ENCODE peak calls at places on chromosome 22, in seven cellular contexts. V, N, H, G, X, Y and Q are unnamed samples.

GRCh38 chr22:43592470-43592869 is 180.7 kb downstream of the MPPED1 start:
- DNase-seq in V (no peak), N (no peak), H (no peak), G (no peak), X (peak; percentile 39), Y (no peak), Q (no peak)

GRCh38 chr22:43876866-43877509 is 14.7 kb upstream of the SULT4A1 start:
- DNase-seq in V (no peak), N (no peak), H (no peak), G (no peak), X (no peak), Y (no peak), Q (no peak)

GRCh38 chr22:36439481-36440271 is 41.8 kb downstream of the TXN2 start:
- DNase-seq in V (peak; percentile 70), N (peak; percentile 65), H (peak; percentile 72), G (peak; percentile 96), X (no peak), Y (no peak), Q (no peak)

GRCh38 chr22:40178417-40179409 is 988 bp downstream of the TNRC6B start:
- DNase-seq in V (no peak), N (peak; percentile 20), H (peak; percentile 60), G (peak; percentile 55), X (no peak), Y (no peak), Q (no peak)

GRCh38 chr22:48750826-48751440 is 1076.7 kb downstream of the BRD1 start:
- DNase-seq in V (no peak), N (no peak), H (no peak), G (no peak), X (no peak), Y (peak; percentile 24), Q (no peak)

GRCh38 chr22:47563406-47564157 is 801.1 kb downstream of the TBC1D22A start:
- DNase-seq in V (no peak), N (no peak), H (no peak), G (no peak), X (no peak), Y (no peak), Q (no peak)

GRCh38 chr22:44583076-44583760 is 85.2 kb upstream of the RTL6 start:
- DNase-seq in V (no peak), N (peak; percentile 22), H (no peak), G (peak; percentile 30), X (no peak), Y (no peak), Q (no peak)

GRCh38 chr22:35630387-35630793 is 13.3 kb upstream of the MB start:
- DNase-seq in V (no peak), N (peak; percentile 68), H (no peak), G (peak; percentile 45), X (no peak), Y (no peak), Q (no peak)

GRCh38 chr22:40001800-40002577 is 7.2 kb downstream of the FAM83F start:
- DNase-seq in V (no peak), N (no peak), H (no peak), G (no peak), X (no peak), Y (no peak), Q (no peak)

DNA sequence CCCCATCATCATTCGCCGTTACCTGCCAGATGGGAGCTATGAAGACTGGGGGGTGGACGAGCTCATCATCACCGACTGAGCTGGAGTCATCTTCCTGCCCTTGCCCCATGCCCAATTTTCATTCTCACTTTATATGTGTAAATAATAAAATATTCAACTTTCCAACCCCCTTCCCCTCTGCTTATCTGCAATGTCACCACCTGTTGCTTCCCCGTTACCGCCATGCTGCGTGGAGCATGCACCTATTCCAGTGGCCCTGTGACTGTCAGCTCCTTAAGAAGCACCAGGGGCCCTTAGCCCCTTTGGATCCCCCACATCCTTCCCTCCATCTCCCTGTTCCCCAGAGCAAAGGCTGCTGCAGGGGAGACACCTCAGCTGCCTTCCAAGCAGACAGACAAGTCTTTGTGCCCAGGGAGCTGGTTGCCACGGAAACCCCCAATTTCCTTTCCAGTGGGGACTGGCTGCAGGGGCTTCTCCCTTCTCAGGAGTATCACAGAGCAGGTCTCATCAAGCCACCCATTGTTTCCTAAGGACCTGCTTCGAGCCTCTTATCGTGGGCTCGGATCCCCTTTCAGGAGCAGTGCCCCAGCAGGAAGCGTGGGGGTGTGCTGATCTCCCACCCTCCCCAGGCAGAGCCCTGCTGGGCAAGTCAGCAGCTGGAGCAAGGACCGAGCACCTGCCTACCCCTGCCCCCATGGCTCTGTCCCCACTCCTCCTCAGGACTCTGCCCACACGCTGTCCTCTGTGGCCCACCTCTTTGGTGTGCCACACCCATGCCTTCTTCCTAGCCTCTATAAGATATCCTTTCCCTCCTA is 14.3 kb downstream of the POLR2F start:
- DNase-seq in V (no peak), N (no peak), H (no peak), G (no peak), X (no peak), Y (no peak), Q (no peak)
- TF ChIP-seq CTCF in V (no peak), N (no peak), H (no peak), G (no peak), X (no peak), Y (no peak), Q (no peak)

GRCh38 chr22:49993649-49994360 is 18.8 kb downstream of the IL17REL start:
- DNase-seq in V (no peak), N (no peak), H (peak; percentile 45), G (no peak), X (peak; percentile 3), Y (no peak), Q (no peak)
- TF ChIP-seq CTCF in V (no peak), N (peak; percentile 0), H (no peak), G (no peak), X (no peak), Y (no peak), Q (no peak)

GRCh38 chr22:26937213-26937612 is 279.8 kb downstream of the MIAT start:
- DNase-seq in V (no peak), N (no peak), H (no peak), G (no peak), X (no peak), Y (no peak), Q (no peak)
- TF ChIP-seq CTCF in V (no peak), N (peak; percentile 36), H (no peak), G (peak; percentile 15), X (no peak), Y (no peak), Q (no peak)

GRCh38 chr22:29154364-29155048 is 51.2 kb upstream of the EMID1 start:
- DNase-seq in V (peak; percentile 10), N (peak; percentile 64), H (peak; percentile 78), G (peak; percentile 65), X (peak; percentile 69), Y (peak; percentile 79), Q (peak; percentile 85)

GRCh38 chr22:29155966-29156365 is 49.7 kb upstream of the EMID1 start:
- DNase-seq in V (no peak), N (no peak), H (peak; percentile 29), G (no peak), X (no peak), Y (no peak), Q (no peak)

GRCh38 chr22:29157759-29158535 is 47.7 kb upstream of the EMID1 start:
- DNase-seq in V (no peak), N (peak; percentile 24), H (peak; percentile 18), G (no peak), X (no peak), Y (no peak), Q (no peak)

GRCh38 chr22:29158546-29158945 is 47.1 kb upstream of the EMID1 start:
- DNase-seq in V (no peak), N (no peak), H (peak; percentile 11), G (no peak), X (no peak), Y (no peak), Q (no peak)

DNA sequence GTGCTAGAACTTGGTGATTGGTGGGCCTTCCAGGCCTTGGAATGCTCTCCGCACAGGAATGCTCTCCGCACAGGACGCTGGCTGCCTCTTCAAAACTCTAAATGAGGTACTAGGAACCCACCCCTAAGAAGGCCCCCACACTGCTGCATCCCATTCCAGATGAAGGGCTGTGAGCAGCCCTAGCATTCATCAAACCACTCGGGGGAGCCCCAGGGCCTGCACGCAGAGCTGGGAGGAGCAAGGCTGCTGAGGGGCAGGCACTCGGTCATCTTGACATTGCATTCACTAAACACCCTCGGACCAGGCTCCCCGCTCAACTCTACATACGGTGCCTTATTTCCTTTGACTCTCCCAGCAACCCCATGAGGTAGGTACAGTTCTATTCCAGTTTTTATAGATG is 49.2 kb upstream of the EMID1 start:
- DNase-seq in V (no peak), N (no peak), H (peak; percentile 40), G (no peak), X (no peak), Y (no peak), Q (no peak)
- TF ChIP-seq CTCF in V (peak; percentile 12), N (no peak), H (no peak), G (peak; percentile 25), X (no peak), Y (no peak), Q (no peak)

GRCh38 chr22:22397292-22397870 is 111.2 kb downstream of the ZNF280B start:
- DNase-seq in V (no peak), N (peak; percentile 74), H (no peak), G (peak; percentile 56), X (no peak), Y (no peak), Q (no peak)

GRCh38 chr22:22397875-22398524 is 110.5 kb downstream of the ZNF280B start:
- DNase-seq in V (no peak), N (no peak), H (no peak), G (peak; percentile 3), X (no peak), Y (no peak), Q (no peak)

GRCh38 chr22:22396741-22397291 is 111.7 kb downstream of the ZNF280B start:
- DNase-seq in V (no peak), N (no peak), H (no peak), G (no peak), X (no peak), Y (no peak), Q (no peak)

GRCh38 chr22:22400099-22400498 is 108.4 kb downstream of the ZNF280B start:
- DNase-seq in V (no peak), N (no peak), H (no peak), G (no peak), X (no peak), Y (no peak), Q (no peak)

GRCh38 chr22:22398530-22399327 is 109.8 kb downstream of the ZNF280B start:
- DNase-seq in V (no peak), N (no peak), H (no peak), G (no peak), X (no peak), Y (no peak), Q (no peak)
- TF ChIP-seq CTCF in V (no peak), N (no peak), H (no peak), G (no peak), X (no peak), Y (no peak), Q (no peak)

GRCh38 chr22:23514317-23515038 is 65.6 kb downstream of the IGLL1 start:
- DNase-seq in V (no peak), N (no peak), H (no peak), G (no peak), X (no peak), Y (no peak), Q (no peak)
- TF ChIP-seq CTCF in V (no peak), N (no peak), H (no peak), G (no peak), X (no peak), Y (no peak), Q (peak; percentile 21)

DNA sequence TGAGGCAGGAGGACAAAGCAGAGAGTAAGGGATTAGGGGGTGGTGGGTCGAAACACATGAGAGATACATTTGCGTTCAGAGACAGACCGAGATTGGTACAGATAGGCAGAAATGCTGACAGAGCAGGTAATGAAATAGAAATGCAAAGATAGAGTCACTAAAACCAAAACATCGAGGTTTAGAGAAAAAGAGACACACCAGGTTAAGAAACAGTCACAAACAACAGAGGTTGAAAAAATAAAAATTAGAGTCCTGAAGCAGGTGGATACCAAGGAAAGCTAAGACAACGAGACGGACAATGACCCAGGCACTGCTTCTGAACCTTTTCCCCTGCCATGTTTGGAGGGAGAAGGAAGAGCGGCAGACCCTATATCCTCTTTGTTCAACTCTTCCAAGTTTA is 1.2 kb upstream of the MAPK1 start:
- DNase-seq in V (no peak), N (no peak), H (no peak), G (no peak), X (no peak), Y (no peak), Q (no peak)
- TF ChIP-seq CTCF in V (no peak), N (no peak), H (no peak), G (no peak), X (no peak), Y (no peak), Q (no peak)